ENCODE peak calls at places on chromosomes 4 and X, in seven cellular contexts. E is K562, U is endothelial cell of umbilical vein, Q is HCT116, A is upper lobe of left lung, R is GM12878, G is H1. Y is an unnamed sample.

GRCh38 chr4:11614426-11614825 is 185.7 kb upstream of the HS3ST1 start:
- DNase-seq in A (no peak), U (no peak), R (no peak), Q (peak; percentile 90), G (no peak), E (no peak), Y (no peak)

GRCh38 chr4:141009931-141010330 is 123.3 kb downstream of the RNF150 start:
- DNase-seq in R (no peak), U (no peak), E (no peak), A (no peak), G (no peak), Q (no peak), Y (no peak)

GRCh38 chrX:140765043-140765784 is 55.7 kb downstream of the LINC00632 start:
- DNase-seq in E (no peak), Q (no peak), R (no peak), A (no peak), G (no peak), U (peak; percentile 32), Y (no peak)

GRCh38 chrX:10797493-10797892 is 177.1 kb upstream of the MID1 start:
- DNase-seq in E (no peak), Q (no peak), U (peak; percentile 4), R (no peak), A (no peak), G (no peak), Y (no peak)

GRCh38 chrX:51024106-51024696 is 113.7 kb downstream of the BMP15 start:
- DNase-seq in U (no peak), E (no peak), R (no peak), Q (no peak), G (no peak), A (no peak), Y (no peak)

GRCh38 chr4:169251291-169252235 is 19.2 kb downstream of the SH3RF1 start:
- DNase-seq in U (peak; percentile 58), E (no peak), R (no peak), A (no peak), Q (peak; percentile 89), G (no peak), Y (no peak)

GRCh38 chr4:80680934-80681333 is 345.4 kb downstream of the CFAP299 start:
- DNase-seq in G (no peak), A (no peak), R (no peak), Q (no peak), E (no peak), U (no peak), Y (no peak)

GRCh38 chr4:41538887-41539498 is 1.0 kb downstream of the LIMCH1 start:
- DNase-seq in A (no peak), Q (no peak), R (no peak), E (no peak), U (peak; percentile 50), G (no peak), Y (no peak)

GRCh38 chrX:118823263-118824172 is at the start of gene ZCCHC12:
- DNase-seq in U (peak; percentile 54), E (peak; percentile 82), R (no peak), A (peak; percentile 48), G (peak; percentile 56), Q (peak; percentile 27), Y (no peak)

GRCh38 chr4:77595361-77595973 is 10.2 kb upstream of the CXCL13 start:
- DNase-seq in R (no peak), U (no peak), Q (no peak), A (no peak), E (no peak), G (no peak), Y (no peak)

GRCh38 chr4:87543835-87544461 is 14.8 kb upstream of the SPARCL1 start:
- DNase-seq in G (no peak), U (peak; percentile 48), R (no peak), A (no peak), Q (peak; percentile 38), E (peak; percentile 14), Y (no peak)

GRCh38 chrX:136822337-136823095 is 41.8 kb upstream of the ARHGEF6 start:
- DNase-seq in G (no peak), R (no peak), U (no peak), A (no peak), Q (no peak), E (no peak), Y (no peak)

GRCh38 chr4:165909947-165910346 is 36.9 kb downstream of the TLL1 start:
- DNase-seq in G (no peak), A (no peak), E (no peak), U (no peak), Q (no peak), R (no peak), Y (no peak)

GRCh38 chrX:5971300-5971699 is 257.4 kb downstream of the NLGN4X start:
- DNase-seq in G (no peak), E (no peak), U (no peak), R (no peak), Q (no peak), A (no peak), Y (no peak)

GRCh38 chr4:101199507-101200285 is 147.6 kb downstream of the PPP3CA start:
- DNase-seq in G (no peak), R (no peak), E (no peak), U (peak; percentile 47), A (no peak), Q (no peak), Y (no peak)

GRCh38 chr4:139245590-139245989 is 34.4 kb downstream of the MGARP start:
- DNase-seq in R (no peak), G (no peak), A (no peak), Q (no peak), E (no peak), U (peak; percentile 42), Y (no peak)

GRCh38 chr4:87236851-87237250 is 16.4 kb upstream of the KLHL8 start:
- DNase-seq in Q (no peak), A (no peak), R (no peak), E (no peak), G (no peak), U (no peak), Y (no peak)

GRCh38 chr4:16858275-16858752 is 40.1 kb downstream of the LDB2 start:
- DNase-seq in Q (no peak), E (no peak), A (no peak), U (peak; percentile 98), G (peak; percentile 34), R (no peak), Y (no peak)

GRCh38 chr4:88006956-88007303 is 505 bp upstream of the PKD2 start:
- DNase-seq in E (no peak), Q (no peak), A (no peak), U (no peak), R (no peak), G (no peak), Y (no peak)

GRCh38 chr4:66091801-66092200 is 421.5 kb upstream of the EPHA5 start:
- DNase-seq in E (no peak), G (no peak), R (no peak), Q (no peak), U (no peak), A (no peak), Y (no peak)

GRCh38 chrX:122441451-122441850 is 742.6 kb upstream of the GRIA3 start:
- DNase-seq in A (no peak), U (no peak), G (no peak), E (no peak), R (no peak), Q (no peak), Y (no peak)

GRCh38 chr4:176150283-176150682 is 45.1 kb downstream of the SPATA4 start:
- DNase-seq in R (no peak), G (no peak), Q (peak; percentile 23), U (peak; percentile 20), E (no peak), A (no peak), Y (no peak)

GRCh38 chr4:43776371-43776770 is 672.2 kb downstream of the KCTD8 start:
- DNase-seq in E (peak; percentile 4), Q (no peak), G (no peak), A (no peak), U (peak; percentile 24), R (no peak), Y (no peak)

GRCh38 chrX:386239-386767 is 404 bp downstream of the PPP2R3B start:
- DNase-seq in Q (no peak), G (no peak), A (no peak), U (no peak), E (no peak), R (no peak), Y (no peak)

GRCh38 chr4:117264072-117264471 is 178.7 kb upstream of the TRAM1L1 start:
- DNase-seq in U (no peak), E (no peak), R (no peak), G (no peak), A (no peak), Q (no peak), Y (no peak)

GRCh38 chrX:129808829-129809745 is 29.3 kb downstream of the SASH3 start:
- DNase-seq in U (no peak), A (no peak), R (no peak), G (no peak), E (no peak), Q (no peak), Y (no peak)

DNA sequence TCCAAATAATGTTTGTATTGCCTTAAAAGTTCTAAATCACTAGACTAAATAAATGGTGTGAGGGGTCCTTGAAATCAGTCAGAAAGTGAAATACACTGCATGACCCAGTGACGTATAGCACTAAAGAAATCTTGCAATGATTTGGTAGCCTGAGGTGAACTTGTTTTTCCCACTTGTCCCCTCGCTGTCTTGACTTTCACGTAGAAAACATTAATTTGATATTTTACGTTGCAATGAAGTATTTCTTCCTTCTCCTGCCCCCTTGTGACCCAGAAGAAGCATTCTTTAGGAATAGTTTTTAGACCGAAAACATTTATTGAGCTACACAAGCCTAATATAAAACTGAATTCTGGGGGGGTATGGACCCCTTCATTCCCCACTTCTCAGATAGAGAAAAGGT is 3.7 kb downstream of the KLB start:
- DNase-seq in R (no peak), G (no peak), U (peak; percentile 38), A (no peak), Q (no peak), E (no peak), Y (no peak)
- TF ChIP-seq CTCF in R (peak; percentile 5), G (no peak), U (no peak), A (no peak), Q (no peak), E (no peak), Y (no peak)

GRCh38 chrX:74536142-74537010 is 78.0 kb downstream of the RLIM start:
- DNase-seq in E (peak; percentile 37), U (peak; percentile 72), G (no peak), R (no peak), Q (no peak), A (peak; percentile 82), Y (peak; percentile 90)
- TF ChIP-seq POLR2AphosphoS5 in E (no peak), U (peak; percentile 51), G (no peak), R (no peak), Q (no peak), A (peak; percentile 66), Y (no peak)

GRCh38 chrX:71454222-71454621 is 78.7 kb upstream of the OGT start:
- DNase-seq in E (no peak), Q (no peak), A (no peak), G (no peak), U (no peak), R (no peak), Y (no peak)

DNA sequence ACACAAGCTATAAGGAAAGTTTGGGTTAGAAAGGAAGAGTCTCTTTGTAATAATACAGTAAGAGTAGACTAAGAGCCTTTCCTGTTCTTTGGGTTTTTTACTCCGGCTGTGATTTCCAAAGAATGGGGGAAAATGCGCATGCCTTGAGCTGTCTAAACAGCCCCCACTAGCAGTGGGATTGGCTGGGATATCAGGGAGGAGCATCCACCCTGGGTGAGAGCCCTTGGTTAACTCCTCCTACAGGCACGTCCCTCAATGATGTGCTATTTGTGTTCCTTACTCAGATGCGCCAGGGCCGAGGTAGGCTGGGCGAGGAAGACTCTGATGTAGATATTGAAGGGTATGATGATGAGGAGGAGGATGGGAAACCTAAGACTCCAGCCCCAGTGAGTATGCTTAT is 74.0 kb upstream of the OGT start:
- DNase-seq in G (no peak), A (no peak), R (no peak), U (no peak), Q (no peak), E (no peak), Y (no peak)
- TF ChIP-seq CTCF in G (no peak), A (no peak), R (no peak), U (no peak), Q (no peak), E (no peak), Y (no peak)

GRCh38 chr4:103498161-103499070 is 221.4 kb downstream of the TACR3 start:
- DNase-seq in Q (no peak), A (no peak), R (peak; percentile 12), U (peak; percentile 10), E (no peak), G (no peak), Y (no peak)
- TF ChIP-seq POLR2AphosphoS5 in Q (peak; percentile 28), A (no peak), R (no peak), U (no peak), E (no peak), G (no peak), Y (no peak)